ENCODE peak calls at places on chromosome 13, in six cellular contexts. R, J, Y, Q, F and U are unnamed samples.

GRCh38 chr13:19845758-19846157 is 17.7 kb downstream of the ZMYM5 start:
- DNase-seq in R (no peak), J (peak), Y (peak), Q (peak), F (no peak), U (peak)

GRCh38 chr13:64688893-64689677 is 2541.1 kb downstream of the PCDH9 start:
- DNase-seq in R (no peak), J (peak), Y (no peak), Q (no peak), F (no peak), U (no peak)

GRCh38 chr13:35283856-35284255 is 192.6 kb downstream of the MAB21L1 start:
- DNase-seq in R (no peak), J (peak), Y (no peak), Q (peak), F (no peak), U (no peak)

GRCh38 chr13:59145381-59145780 is 1018.3 kb downstream of the DIAPH3 start:
- DNase-seq in R (no peak), J (no peak), Y (no peak), Q (no peak), F (no peak), U (no peak)

GRCh38 chr13:34833562-34834182 is 108.4 kb upstream of the NBEA start:
- DNase-seq in R (peak), J (peak), Y (no peak), Q (no peak), F (no peak), U (no peak)

GRCh38 chr13:25738342-25738771 is 313.5 kb downstream of the SHISA2 start:
- DNase-seq in R (no peak), J (no peak), Y (no peak), Q (no peak), F (no peak), U (peak)

GRCh38 chr13:43489168-43489730 is 297.5 kb downstream of the ENOX1 start:
- DNase-seq in R (no peak), J (no peak), Y (no peak), Q (no peak), F (no peak), U (no peak)

GRCh38 chr13:97319088-97319487 is 97.0 kb downstream of the MBNL2 start:
- DNase-seq in R (no peak), J (no peak), Y (no peak), Q (no peak), F (no peak), U (no peak)

GRCh38 chr13:40190656-40191100 is 475.8 kb downstream of the FOXO1 start:
- DNase-seq in R (no peak), J (no peak), Y (peak), Q (peak), F (peak), U (peak)

GRCh38 chr13:112012004-112012704 is 54.8 kb upstream of the SOX1 start:
- DNase-seq in R (peak), J (no peak), Y (no peak), Q (no peak), F (no peak), U (no peak)

GRCh38 chr13:30165791-30166190 is 141.6 kb downstream of the KATNAL1 start:
- DNase-seq in R (no peak), J (no peak), Y (peak), Q (no peak), F (no peak), U (no peak)

GRCh38 chr13:24264976-24265375 is 44.4 kb upstream of the C1QTNF9 start:
- DNase-seq in R (no peak), J (no peak), Y (no peak), Q (no peak), F (no peak), U (no peak)

GRCh38 chr13:23159205-23159586 is 21.6 kb upstream of the SGCG start:
- DNase-seq in R (peak), J (peak), Y (no peak), Q (peak), F (peak), U (peak)

GRCh38 chr13:57557979-57558529 is 73.5 kb upstream of the PCDH17 start:
- DNase-seq in R (no peak), J (peak), Y (no peak), Q (peak), F (no peak), U (no peak)
- TF ChIP-seq CTCF in R (peak), J (no peak), Y (no peak), Q (no peak), F (no peak), U (peak)

GRCh38 chr13:99610702-99611289 is 109.5 kb downstream of the TM9SF2 start:
- DNase-seq in R (no peak), J (no peak), Y (no peak), Q (no peak), F (no peak), U (no peak)

GRCh38 chr13:99605417-99606321 is 104.4 kb downstream of the TM9SF2 start:
- DNase-seq in R (peak), J (peak), Y (no peak), Q (peak), F (peak), U (no peak)

GRCh38 chr13:99604636-99605035 is 103.4 kb downstream of the TM9SF2 start:
- DNase-seq in R (no peak), J (no peak), Y (no peak), Q (no peak), F (no peak), U (no peak)

GRCh38 chr13:99608345-99608744 is 107.1 kb downstream of the TM9SF2 start:
- DNase-seq in R (no peak), J (no peak), Y (no peak), Q (no peak), F (no peak), U (no peak)

GRCh38 chr13:99606322-99607089 is 105.2 kb downstream of the TM9SF2 start:
- DNase-seq in R (peak), J (peak), Y (no peak), Q (peak), F (peak), U (peak)
- H3K4me3 ChIP-seq in R (peak), J (peak), Y (peak), Q (peak), F (peak), U (peak)

DNA sequence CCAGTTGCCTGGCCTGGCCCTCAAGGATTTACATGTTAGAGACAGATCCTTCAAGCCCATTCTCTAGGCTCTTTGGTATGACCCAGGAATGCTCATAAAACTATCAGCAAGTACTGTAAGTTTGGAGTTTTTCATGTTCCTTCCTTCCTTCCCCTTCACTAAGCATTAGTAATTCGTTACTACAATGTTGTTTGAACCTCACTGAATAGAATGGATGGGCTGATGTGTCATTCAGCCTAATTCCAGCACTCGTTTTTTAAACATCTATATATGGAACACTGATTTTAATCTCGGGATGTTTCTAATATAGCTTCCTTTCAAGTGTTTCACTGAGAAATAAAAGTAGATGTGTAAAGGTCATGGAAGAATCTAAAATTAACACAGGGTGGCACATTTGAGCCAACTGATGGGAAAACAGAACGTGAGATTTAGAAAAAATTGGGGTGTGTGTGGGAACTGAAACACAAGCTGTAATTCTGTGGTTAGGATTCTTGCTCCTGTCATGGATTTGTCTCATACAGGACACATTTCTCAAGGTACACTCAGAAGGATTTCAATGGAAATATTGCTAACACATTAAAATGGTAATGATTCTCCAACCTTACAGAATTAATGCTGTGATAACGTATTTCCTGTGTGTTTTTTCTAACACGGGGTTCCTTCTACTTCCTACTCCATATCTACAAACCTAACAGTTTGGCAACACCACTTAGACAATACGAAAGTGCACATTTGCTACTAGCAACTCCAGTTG is 93.4 kb downstream of the FLT1 start:
- DNase-seq in R (no peak), J (no peak), Y (peak), Q (no peak), F (no peak), U (no peak)
- TF ChIP-seq CTCF in R (no peak), J (no peak), Y (no peak), Q (no peak), F (no peak), U (no peak)

DNA sequence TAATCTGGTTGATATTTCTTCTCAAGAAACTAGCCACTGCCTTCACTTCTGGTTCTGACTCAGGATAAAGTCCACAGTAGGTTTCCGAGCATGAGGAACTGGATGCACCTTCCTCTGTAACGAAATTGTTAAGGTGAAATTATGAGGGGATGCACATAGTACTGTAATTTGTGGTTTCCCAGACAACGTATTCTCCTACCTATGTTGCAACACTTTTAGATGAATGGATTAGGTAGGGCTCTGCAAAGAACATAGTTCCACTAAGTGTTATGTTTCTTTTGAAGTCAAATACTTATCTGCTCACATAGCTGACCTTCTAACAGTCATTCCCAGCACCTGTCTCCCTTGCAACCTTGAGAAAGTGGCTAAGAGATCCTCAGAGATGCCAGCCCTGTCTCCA is 5.7 kb upstream of the ZC3H13 start:
- DNase-seq in R (no peak), J (no peak), Y (no peak), Q (no peak), F (no peak), U (no peak)
- H3K4me3 ChIP-seq in R (no peak), J (no peak), Y (no peak), Q (no peak), F (no peak), U (no peak)

GRCh38 chr13:113123226-113124150 is 889 bp downstream of the F10 start:
- DNase-seq in R (peak), J (no peak), Y (no peak), Q (peak), F (no peak), U (no peak)
- TF ChIP-seq CTCF in R (peak), J (peak), Y (peak), Q (peak), F (no peak), U (peak)

DNA sequence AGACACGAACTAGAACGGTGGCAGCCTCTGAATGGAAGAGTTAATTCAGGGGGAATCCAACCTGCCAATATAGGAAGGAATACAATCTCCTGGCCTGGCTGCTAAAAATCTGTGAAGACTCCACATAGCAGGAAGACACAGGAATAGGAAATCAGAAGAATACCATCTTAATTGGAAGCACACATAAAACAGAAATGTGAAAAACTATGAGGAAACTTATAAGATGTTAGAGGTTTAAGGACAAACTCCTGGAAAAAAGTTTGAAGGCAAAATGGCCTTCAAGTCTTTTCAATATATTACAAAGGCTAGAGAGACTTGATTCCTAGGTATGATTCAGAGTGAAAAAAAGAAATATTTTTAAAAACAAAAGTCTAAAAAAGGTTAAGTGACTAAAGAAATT is 78.1 kb upstream of the FBXL3 start:
- DNase-seq in R (no peak), J (no peak), Y (no peak), Q (no peak), F (no peak), U (no peak)
- H3K4me3 ChIP-seq in R (no peak), J (no peak), Y (no peak), Q (no peak), F (no peak), U (no peak)

DNA sequence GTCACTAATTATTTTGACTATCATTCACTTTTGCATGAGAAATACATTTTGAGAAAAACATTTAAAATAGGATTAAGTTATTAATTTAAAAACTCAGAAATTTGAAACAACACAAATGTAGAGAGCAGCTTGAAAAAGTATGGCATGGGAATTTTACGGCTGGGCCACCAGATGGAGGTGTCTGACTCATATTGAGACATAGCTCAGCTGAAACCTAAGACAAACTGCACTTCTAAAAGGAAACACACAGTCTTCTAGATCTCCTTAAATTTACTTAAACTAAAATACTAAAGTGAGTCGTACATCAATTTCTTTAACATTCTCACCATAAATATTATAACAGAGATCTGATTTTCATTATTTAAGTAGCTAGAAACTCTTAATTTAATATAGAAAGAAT is 41.9 kb upstream of the POSTN start:
- DNase-seq in R (no peak), J (peak), Y (peak), Q (no peak), F (no peak), U (peak)
- TF ChIP-seq CTCF in R (peak), J (peak), Y (peak), Q (peak), F (peak), U (peak)